ENCODE peak calls at places on chromosomes 3 and 15, in five cellular contexts. One of them, this sample, is unnamed.

GRCh38 chr15:66893294-66893693 is 172.1 kb upstream of the SMAD3 start:
- DNase-seq in HCT116: no peak
- DNase-seq in K562: no peak
- DNase-seq in GM12878: no peak
- DNase-seq in HepG2: no peak
- DNase-seq in this sample: no peak

GRCh38 chr3:126676919-126677705 is 22.2 kb upstream of the TXNRD3 start:
- DNase-seq in HCT116: no peak
- DNase-seq in GM12878: no peak
- DNase-seq in K562: no peak
- DNase-seq in HepG2: no peak
- DNase-seq in this sample: no peak

GRCh38 chr3:174815750-174816149 is 43.4 kb upstream of the NAALADL2 start:
- DNase-seq in HepG2: no peak
- DNase-seq in GM12878: no peak
- DNase-seq in HCT116: no peak
- DNase-seq in K562: no peak
- DNase-seq in this sample: no peak

GRCh38 chr15:56723787-56724186 is 9.5 kb downstream of the ZNF280D start:
- DNase-seq in GM12878: no peak
- DNase-seq in K562: no peak
- DNase-seq in HepG2: no peak
- DNase-seq in HCT116: no peak
- DNase-seq in this sample: no peak

GRCh38 chr15:73336756-73337155 is 32.0 kb downstream of the HCN4 start:
- DNase-seq in HepG2: no peak
- DNase-seq in HCT116: no peak
- DNase-seq in K562: no peak
- DNase-seq in GM12878: no peak
- DNase-seq in this sample: no peak

GRCh38 chr3:60086811-60087210 is 1037.0 kb upstream of the CFAP20DC start:
- DNase-seq in K562: peak
- DNase-seq in HepG2: peak
- DNase-seq in HCT116: peak
- DNase-seq in GM12878: peak
- DNase-seq in this sample: no peak

GRCh38 chr3:182565916-182566524 is 227.3 kb upstream of the ATP11B start:
- DNase-seq in GM12878: no peak
- DNase-seq in HepG2: no peak
- DNase-seq in HCT116: no peak
- DNase-seq in K562: no peak
- DNase-seq in this sample: no peak

GRCh38 chr15:62485170-62485720 is 320.2 kb upstream of the C2CD4B start:
- DNase-seq in HCT116: no peak
- DNase-seq in K562: no peak
- DNase-seq in GM12878: no peak
- DNase-seq in HepG2: peak
- DNase-seq in this sample: no peak

GRCh38 chr3:37458162-37458895 is 283.9 kb upstream of the LRRFIP2 start:
- DNase-seq in GM12878: no peak
- DNase-seq in HepG2: no peak
- DNase-seq in HCT116: no peak
- DNase-seq in K562: peak
- DNase-seq in this sample: no peak

GRCh38 chr15:47326506-47326905 is 390.8 kb upstream of the SEMA6D start:
- DNase-seq in HCT116: no peak
- DNase-seq in HepG2: no peak
- DNase-seq in GM12878: no peak
- DNase-seq in K562: no peak
- DNase-seq in this sample: no peak

GRCh38 chr3:98542623-98543022 is 10.8 kb downstream of the GPR15 start:
- DNase-seq in GM12878: no peak
- DNase-seq in K562: no peak
- DNase-seq in HCT116: no peak
- DNase-seq in HepG2: no peak
- DNase-seq in this sample: no peak
- TF ChIP-seq SIN3A in GM12878: no peak
- TF ChIP-seq SIN3A in K562: no peak
- TF ChIP-seq SIN3A in HCT116: no peak
- TF ChIP-seq SIN3A in HepG2: no peak
- TF ChIP-seq SIN3A in this sample: no peak

DNA sequence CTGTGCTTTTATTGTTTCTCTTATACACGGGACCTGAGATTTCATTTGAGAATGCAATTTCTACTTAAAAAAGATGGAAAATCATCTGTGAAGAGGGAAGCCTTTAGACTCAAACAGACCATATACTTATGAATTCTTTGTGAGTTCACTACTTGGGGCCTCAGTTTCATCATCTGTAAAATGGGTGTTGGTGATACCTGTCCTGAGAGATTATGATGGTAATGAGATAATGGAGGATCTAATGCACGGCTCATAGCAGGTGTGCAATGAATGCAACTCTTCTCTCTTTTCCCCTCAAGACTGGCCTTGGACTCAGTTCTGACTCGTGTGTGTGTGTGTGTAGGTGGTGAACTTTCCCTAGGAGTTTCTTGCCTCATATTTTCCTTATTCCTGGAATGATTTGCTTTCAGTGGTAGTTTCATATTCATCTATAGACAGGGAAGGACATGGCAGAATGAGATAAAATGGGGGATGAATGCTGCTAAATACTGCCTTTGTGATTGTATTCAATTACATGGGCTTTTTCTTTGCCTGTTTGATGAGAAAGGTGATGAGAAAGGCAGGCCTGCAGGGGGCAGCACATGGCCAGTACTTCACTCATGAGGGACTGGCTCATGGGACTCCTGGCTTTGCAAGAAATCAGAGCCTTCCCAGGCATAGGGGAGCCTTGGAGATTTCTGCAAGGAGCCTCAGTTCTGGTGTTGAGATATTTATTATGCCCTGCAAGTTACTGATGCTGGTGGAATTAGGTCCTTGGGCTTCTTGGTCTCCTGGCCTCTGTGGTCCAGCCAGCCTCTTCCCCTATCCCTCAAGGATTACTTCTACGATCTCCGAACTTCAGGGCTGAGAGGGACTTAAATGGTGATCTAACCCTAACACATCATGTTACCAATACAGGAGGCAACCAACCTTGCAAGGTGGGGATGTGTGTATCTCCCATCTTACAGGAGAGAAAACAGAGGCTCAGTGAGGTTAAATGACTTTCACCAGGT is 70.7 kb downstream of the RPLP1 start:
- DNase-seq in HCT116: peak
- DNase-seq in GM12878: no peak
- DNase-seq in HepG2: peak
- DNase-seq in K562: peak
- DNase-seq in this sample: peak
- TF ChIP-seq POLR2AphosphoS5 in HCT116: no peak
- TF ChIP-seq POLR2AphosphoS5 in GM12878: no peak
- TF ChIP-seq POLR2AphosphoS5 in HepG2: no peak
- TF ChIP-seq POLR2AphosphoS5 in K562: no peak
- TF ChIP-seq POLR2AphosphoS5 in this sample: no peak

GRCh38 chr3:55556622-55557531 is 69.8 kb upstream of the WNT5A start:
- DNase-seq in K562: no peak
- DNase-seq in GM12878: no peak
- DNase-seq in HCT116: no peak
- DNase-seq in HepG2: no peak
- DNase-seq in this sample: no peak

GRCh38 chr3:55557549-55557948 is 70.4 kb upstream of the WNT5A start:
- DNase-seq in HepG2: no peak
- DNase-seq in GM12878: no peak
- DNase-seq in HCT116: no peak
- DNase-seq in K562: no peak
- DNase-seq in this sample: no peak

GRCh38 chr3:55559651-55560423 is 72.7 kb upstream of the WNT5A start:
- DNase-seq in GM12878: no peak
- DNase-seq in K562: no peak
- DNase-seq in HepG2: no peak
- DNase-seq in HCT116: no peak
- DNase-seq in this sample: no peak

GRCh38 chr3:55555866-55556621 is 68.9 kb upstream of the WNT5A start:
- DNase-seq in GM12878: no peak
- DNase-seq in K562: no peak
- DNase-seq in HepG2: no peak
- DNase-seq in HCT116: no peak
- DNase-seq in this sample: no peak

DNA sequence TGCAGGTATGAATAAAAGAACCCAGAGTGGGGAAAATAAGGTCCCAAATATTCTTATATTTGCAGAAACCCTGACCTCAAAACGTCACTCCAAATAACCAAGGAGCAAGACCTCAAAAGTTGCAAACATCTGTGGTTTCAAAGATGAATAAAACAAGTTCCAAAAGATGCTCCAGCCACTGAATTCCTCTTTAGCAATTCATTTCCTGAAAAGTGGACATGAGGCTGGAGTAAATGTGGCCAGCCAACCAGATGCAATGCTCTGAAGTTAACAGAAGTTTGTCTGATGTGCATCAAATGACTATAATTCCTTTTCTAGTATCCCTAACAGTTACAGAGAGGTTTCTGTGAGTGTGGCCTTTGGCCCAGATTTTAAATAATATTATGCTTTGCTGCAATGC is 71.2 kb upstream of the WNT5A start:
- DNase-seq in HepG2: no peak
- DNase-seq in K562: no peak
- DNase-seq in HCT116: no peak
- DNase-seq in GM12878: no peak
- DNase-seq in this sample: no peak
- TF ChIP-seq SIN3A in HepG2: no peak
- TF ChIP-seq SIN3A in K562: no peak
- TF ChIP-seq SIN3A in HCT116: no peak
- TF ChIP-seq SIN3A in GM12878: no peak
- TF ChIP-seq SIN3A in this sample: no peak

GRCh38 chr15:75007216-75007615 is 11.9 kb downstream of the SCAMP5 start:
- DNase-seq in HepG2: no peak
- DNase-seq in K562: no peak
- DNase-seq in GM12878: no peak
- DNase-seq in HCT116: no peak
- DNase-seq in this sample: no peak

DNA sequence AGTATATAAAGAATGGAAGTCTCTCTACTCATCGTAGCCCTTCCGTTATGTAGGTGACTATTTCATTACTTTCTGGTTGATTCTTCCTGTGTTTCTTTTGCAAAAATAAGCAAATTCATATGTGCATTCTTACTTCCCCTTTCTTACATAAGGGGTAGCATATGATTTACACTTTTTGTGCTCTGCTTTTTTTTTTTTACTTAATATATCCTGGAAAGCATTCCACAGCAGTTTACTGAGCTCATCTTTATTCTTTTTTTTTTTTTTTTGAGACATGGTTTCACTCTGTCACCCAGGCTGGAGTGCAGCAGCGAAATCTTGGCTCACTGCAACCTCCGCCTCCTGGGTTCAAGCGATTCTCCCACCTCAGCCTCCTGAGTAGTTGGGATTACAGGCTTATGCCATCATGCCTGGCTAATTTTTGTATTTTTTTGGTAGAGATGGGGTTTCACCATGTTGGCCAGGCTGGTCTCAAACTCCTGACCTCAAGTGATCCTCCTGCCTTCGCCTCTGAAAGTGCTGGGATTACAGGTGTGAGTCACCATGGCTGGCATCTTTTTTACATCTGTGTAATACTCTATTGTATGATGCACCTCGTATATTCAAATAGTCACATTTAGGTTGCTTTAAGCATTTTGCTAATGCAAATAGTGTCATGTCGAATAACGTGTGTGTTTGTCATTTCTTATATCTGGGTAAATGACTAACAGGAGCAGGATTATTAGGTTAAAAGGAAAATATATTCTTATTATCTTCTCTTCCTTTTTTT is 13.1 kb downstream of the SCAMP5 start:
- DNase-seq in HepG2: no peak
- DNase-seq in GM12878: no peak
- DNase-seq in K562: no peak
- DNase-seq in HCT116: no peak
- DNase-seq in this sample: no peak
- TF ChIP-seq POLR2AphosphoS5 in HepG2: no peak
- TF ChIP-seq POLR2AphosphoS5 in GM12878: no peak
- TF ChIP-seq POLR2AphosphoS5 in K562: no peak
- TF ChIP-seq POLR2AphosphoS5 in HCT116: no peak
- TF ChIP-seq POLR2AphosphoS5 in this sample: no peak